ENCODE peak calls at places on chromosomes 3 and 15, in five cellular contexts. D is A549, V is K562, E is HepG2, B is H1. P is an unnamed sample.

GRCh38 chr3:31735667-31736066 is 202.9 kb downstream of the STT3B start:
- DNase-seq in V (no peak), B (no peak), D (no peak), E (no peak), P (no peak)

GRCh38 chr3:154552338-154552737 is 122.3 kb upstream of the GPR149 start:
- DNase-seq in E (peak), V (no peak), D (no peak), B (no peak), P (no peak)

GRCh38 chr3:143081844-143082778 is 37.5 kb upstream of the CHST2 start:
- DNase-seq in V (no peak), D (no peak), E (no peak), B (no peak), P (no peak)

GRCh38 chr15:100740105-100740504 is 137.7 kb downstream of the ASB7 start:
- DNase-seq in B (no peak), V (no peak), E (no peak), D (no peak), P (peak)

GRCh38 chr3:53230789-53231188 is 25.0 kb downstream of the TKT start:
- DNase-seq in V (no peak), B (no peak), D (no peak), E (no peak), P (no peak)

GRCh38 chr15:60970246-60971170 is 258.6 kb downstream of the RORA start:
- DNase-seq in V (no peak), D (no peak), E (no peak), B (no peak), P (peak)

GRCh38 chr3:53766706-53767105 is 79.5 kb downstream of the CHDH start:
- DNase-seq in E (peak), D (no peak), B (no peak), V (no peak), P (no peak)

GRCh38 chr3:37903320-37903719 is 41.6 kb downstream of the CTDSPL start:
- DNase-seq in B (no peak), D (no peak), V (no peak), E (peak), P (no peak)

GRCh38 chr3:13161771-13162535 is 88.7 kb upstream of the IQSEC1 start:
- DNase-seq in D (no peak), E (no peak), V (no peak), B (no peak), P (no peak)

GRCh38 chr15:38217788-38218609 is 34.6 kb upstream of the SPRED1 start:
- DNase-seq in E (no peak), B (no peak), D (no peak), V (no peak), P (no peak)

GRCh38 chr3:30827080-30827479 is 67.4 kb downstream of the GADL1 start:
- DNase-seq in B (no peak), D (no peak), E (no peak), V (no peak), P (no peak)

GRCh38 chr15:25668236-25668635 is 194.9 kb downstream of the ATP10A start:
- DNase-seq in V (no peak), D (no peak), B (no peak), E (no peak), P (no peak)

GRCh38 chr15:49675051-49675450 is 54.2 kb downstream of the DTWD1 start:
- DNase-seq in V (no peak), B (no peak), D (peak), E (peak), P (peak)

GRCh38 chr3:192892981-192893827 is 24.5 kb downstream of the MB21D2 start:
- DNase-seq in D (peak), B (no peak), V (no peak), E (no peak), P (peak)

GRCh38 chr15:78182336-78182700 is 33.2 kb downstream of the IDH3A start:
- DNase-seq in V (no peak), D (no peak), E (no peak), B (peak), P (no peak)

GRCh38 chr15:70469651-70470555 is 293.5 kb downstream of the UACA start:
- DNase-seq in V (no peak), B (no peak), E (no peak), D (no peak), P (no peak)

GRCh38 chr3:161893972-161894371 is 397.4 kb downstream of the OTOL1 start:
- DNase-seq in E (no peak), V (no peak), B (no peak), D (no peak), P (peak)

GRCh38 chr3:128712848-128713247 is 13.1 kb upstream of the RAB7A start:
- DNase-seq in V (no peak), D (no peak), B (no peak), E (no peak), P (no peak)

GRCh38 chr3:101791778-101792177 is 12.8 kb downstream of the NXPE3 start:
- DNase-seq in V (no peak), B (no peak), D (no peak), E (no peak), P (no peak)

GRCh38 chr15:90729266-90729665 is 12.1 kb downstream of the BLM start:
- DNase-seq in V (no peak), D (no peak), B (no peak), E (no peak), P (no peak)

GRCh38 chr15:75313116-75313845 is 22.6 kb upstream of the COMMD4 start:
- DNase-seq in E (no peak), D (no peak), B (no peak), V (no peak), P (no peak)

GRCh38 chr3:50405249-50405648 is 45.9 kb upstream of the TMEM115 start:
- DNase-seq in E (peak), D (no peak), B (peak), V (peak), P (peak)

GRCh38 chr15:74907277-74907870 is 723 bp upstream of the FAM219B start:
- DNase-seq in D (no peak), V (no peak), B (no peak), E (no peak), P (no peak)

GRCh38 chr3:50620420-50620819 is 3.5 kb downstream of the MAPKAPK3 start:
- DNase-seq in D (no peak), E (no peak), V (no peak), B (no peak), P (no peak)

GRCh38 chr3:10496121-10496863 is 9.1 kb downstream of the ATP2B2 start:
- DNase-seq in D (no peak), V (no peak), B (no peak), E (no peak), P (no peak)
- TF ChIP-seq MAFK in D (no peak), V (no peak), B (no peak), E (no peak), P (no peak)

GRCh38 chr3:3666664-3667063 is 132.6 kb upstream of the LRRN1 start:
- DNase-seq in B (no peak), V (no peak), E (no peak), D (no peak), P (no peak)
- TF ChIP-seq MAFK in B (no peak), V (no peak), E (no peak), D (no peak), P (no peak)

DNA sequence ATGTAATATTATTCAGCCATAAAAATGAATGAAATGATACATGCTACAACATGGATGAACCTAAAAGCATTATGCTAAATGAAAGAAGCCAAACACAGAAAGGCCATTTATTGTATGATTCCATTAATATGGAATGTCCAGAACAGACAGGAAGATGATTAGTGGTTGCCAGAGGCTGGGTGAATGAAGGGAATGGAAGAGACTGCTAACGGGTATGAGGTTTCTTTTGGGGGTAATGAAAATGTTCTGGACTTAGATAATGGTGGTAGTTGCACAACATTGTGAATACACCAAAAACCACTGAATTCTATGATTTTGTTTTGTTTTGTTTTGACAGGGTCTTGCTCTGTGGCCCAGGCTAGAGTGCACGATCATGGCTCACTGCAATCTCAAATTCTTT is 61.6 kb upstream of the MAP4 start:
- DNase-seq in B (no peak), E (no peak), V (no peak), D (no peak), P (peak)
- TF ChIP-seq MAFK in B (no peak), E (no peak), V (no peak), D (no peak), P (no peak)

GRCh38 chr3:66816110-66816761 is 181.9 kb upstream of the KBTBD8 start:
- DNase-seq in D (peak), V (peak), E (peak), B (no peak), P (peak)

GRCh38 chr3:66812126-66812525 is 186.0 kb upstream of the KBTBD8 start:
- DNase-seq in B (no peak), D (no peak), E (no peak), V (no peak), P (peak)

GRCh38 chr3:66809579-66809958 is 188.5 kb upstream of the KBTBD8 start:
- DNase-seq in E (peak), B (no peak), V (peak), D (no peak), P (no peak)

GRCh38 chr3:66808891-66809578 is 189.1 kb upstream of the KBTBD8 start:
- DNase-seq in V (no peak), D (no peak), E (peak), B (no peak), P (no peak)

DNA sequence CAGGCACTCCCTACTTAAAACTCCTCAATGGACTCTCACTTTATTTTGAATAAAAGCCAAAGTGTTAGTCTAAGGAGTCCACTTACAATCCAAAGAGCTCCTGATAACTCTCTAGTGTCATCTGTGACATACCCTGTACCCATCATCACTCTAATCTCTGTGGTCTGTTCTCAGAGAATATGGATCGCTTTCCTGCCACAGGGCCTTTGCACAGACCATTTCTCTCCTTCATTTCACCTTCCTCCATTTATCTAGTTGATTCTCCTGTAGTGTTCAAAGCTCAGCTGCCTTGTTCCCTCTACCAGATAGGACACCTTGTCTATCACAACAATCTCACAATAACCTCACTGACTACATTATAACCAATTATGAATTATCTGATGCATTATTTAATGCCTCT is 185.4 kb upstream of the KBTBD8 start:
- DNase-seq in V (no peak), B (no peak), E (no peak), D (no peak), P (no peak)
- TF ChIP-seq MAFK in V (no peak), B (no peak), E (no peak), D (no peak), P (no peak)

P was measured in IMR-90.